ENCODE peak calls at places on chromosomes 5 and 9, in four cellular contexts. H is cerebellum, A is AG08395, R is frontal cortex. X is an unnamed sample.

GRCh38 chr9:4873066-4873465 is 80.3 kb downstream of the RCL1 start:
- DNase-seq in A (no peak), R (no peak), H (no peak), X (no peak)

GRCh38 chr9:96638606-96639364 is 16.3 kb downstream of the PRXL2C start:
- DNase-seq in A (no peak), R (no peak), H (no peak), X (no peak)

GRCh38 chr5:144331361-144331760 is 160.7 kb downstream of the KCTD16 start:
- DNase-seq in H (no peak), A (no peak), R (no peak), X (no peak)

GRCh38 chr9:27059406-27059805 is 49.6 kb upstream of the TEK start:
- DNase-seq in H (no peak), R (no peak), A (no peak), X (no peak)

GRCh38 chr9:107991581-107991980 is 502.0 kb upstream of the KLF4 start:
- DNase-seq in A (no peak), H (no peak), R (no peak), X (no peak)

GRCh38 chr9:87662808-87663528 is 63.0 kb upstream of the CTSL start:
- DNase-seq in R (peak), A (peak), H (peak), X (peak)

GRCh38 chr9:136643596-136644342 is 18.9 kb upstream of the EGFL7 start:
- DNase-seq in R (no peak), H (no peak), A (no peak), X (no peak)

GRCh38 chr5:56631719-56632118 is 183.6 kb upstream of the MAP3K1 start:
- DNase-seq in H (no peak), R (no peak), A (no peak), X (no peak)